ENCODE peak calls at places on chromosome 17, in seven cellular contexts. Y is AG04450, N is DND-41, B is esophagus squamous epithelium, S is foreskin fibroblast, T is left lung, R is A549. O is an unnamed sample.

GRCh38 chr17:35432176-35433074 is at the start of gene SLFN12:
- DNase-seq in Y (peak; percentile 95), N (peak; percentile 61), B (no peak), S (peak; percentile 91), T (no peak), R (no peak), O (peak; percentile 47)

GRCh38 chr17:81094744-81095607 is 60.0 kb downstream of the BAIAP2 start:
- DNase-seq in Y (peak; percentile 98), N (peak; percentile 99), B (no peak), S (peak; percentile 99), T (peak; percentile 88), R (peak; percentile 91), O (no peak)

GRCh38 chr17:72370819-72371218 is 250.0 kb downstream of the SOX9 start:
- DNase-seq in Y (peak; percentile 64), N (no peak), B (no peak), S (peak; percentile 73), T (no peak), R (peak; percentile 54), O (no peak)

GRCh38 chr17:80164185-80164584 is 5.6 kb upstream of the CARD14 start:
- DNase-seq in Y (no peak), N (no peak), B (no peak), S (no peak), T (no peak), R (no peak), O (no peak)

GRCh38 chr17:76700627-76701470 is 9.9 kb downstream of the MXRA7 start:
- DNase-seq in Y (peak; percentile 57), N (peak; percentile 18), B (no peak), S (peak; percentile 81), T (no peak), R (no peak), O (no peak)

GRCh38 chr17:57027852-57028251 is 49.9 kb downstream of the SCPEP1 start:
- DNase-seq in Y (no peak), N (no peak), B (no peak), S (no peak), T (no peak), R (no peak), O (no peak)

GRCh38 chr17:38579934-38580333 is 25.8 kb downstream of the SRCIN1 start:
- DNase-seq in Y (no peak), N (peak; percentile 20), B (no peak), S (peak; percentile 13), T (no peak), R (peak; percentile 68), O (no peak)

GRCh38 chr17:48624544-48625501 is 1.3 kb downstream of the HOXB9 start:
- DNase-seq in Y (no peak), N (no peak), B (no peak), S (no peak), T (no peak), R (peak; percentile 50), O (no peak)

GRCh38 chr17:49110504-49110903 is 22.1 kb upstream of the B4GALNT2 start:
- DNase-seq in Y (no peak), N (no peak), B (no peak), S (no peak), T (no peak), R (peak; percentile 31), O (no peak)

GRCh38 chr17:4724655-4725054 is 6.6 kb upstream of the MED11 start:
- DNase-seq in Y (no peak), N (no peak), B (no peak), S (no peak), T (no peak), R (no peak), O (no peak)

GRCh38 chr17:41989702-41990419 is 23.3 kb downstream of the CNP start:
- DNase-seq in Y (no peak), N (no peak), B (no peak), S (no peak), T (peak; percentile 2), R (no peak), O (no peak)

GRCh38 chr17:66518677-66519076 is 216.3 kb downstream of the PRKCA start:
- DNase-seq in Y (no peak), N (no peak), B (no peak), S (no peak), T (no peak), R (no peak), O (no peak)

GRCh38 chr17:69485901-69486643 is 71.6 kb downstream of the MAP2K6 start:
- DNase-seq in Y (no peak), N (no peak), B (no peak), S (no peak), T (no peak), R (peak; percentile 19), O (no peak)

GRCh38 chr17:82870541-82870940 is 30.7 kb upstream of the ZNF750 start:
- DNase-seq in Y (no peak), N (no peak), B (no peak), S (no peak), T (peak; percentile 49), R (no peak), O (no peak)

GRCh38 chr17:56125830-56126819 is 27.1 kb upstream of the ANKFN1 start:
- DNase-seq in Y (peak; percentile 30), N (peak; percentile 61), B (no peak), S (peak; percentile 56), T (no peak), R (peak; percentile 52), O (no peak)

GRCh38 chr17:45977976-45978626 is 20.9 kb upstream of the STH start:
- DNase-seq in Y (no peak), N (no peak), B (no peak), S (no peak), T (no peak), R (no peak), O (no peak)

GRCh38 chr17:56913867-56914640 is at the start of gene TRIM25:
- DNase-seq in Y (peak; percentile 55), N (peak; percentile 94), B (peak; percentile 68), S (peak; percentile 96), T (peak; percentile 98), R (peak; percentile 93), O (peak; percentile 64)

GRCh38 chr17:79630821-79631639 is 20.2 kb upstream of the RBFOX3 start:
- DNase-seq in Y (no peak), N (peak; percentile 0), B (no peak), S (no peak), T (no peak), R (no peak), O (no peak)

GRCh38 chr17:65055708-65056638 is 567 bp downstream of the GNA13 start:
- DNase-seq in Y (no peak), N (peak; percentile 57), B (no peak), S (peak; percentile 35), T (peak; percentile 90), R (peak; percentile 65), O (no peak)

GRCh38 chr17:72387487-72387886 is 266.7 kb downstream of the SOX9 start:
- DNase-seq in Y (peak; percentile 84), N (no peak), B (no peak), S (peak; percentile 86), T (no peak), R (peak; percentile 63), O (no peak)

GRCh38 chr17:78133179-78133951 is 2.8 kb downstream of the TMC8 start:
- DNase-seq in Y (no peak), N (no peak), B (no peak), S (no peak), T (peak; percentile 75), R (no peak), O (no peak)

GRCh38 chr17:43416998-43417891 is 18.5 kb downstream of the ARL4D start:
- DNase-seq in Y (no peak), N (no peak), B (no peak), S (peak; percentile 64), T (no peak), R (peak; percentile 40), O (no peak)

GRCh38 chr17:82424001-82424862 is 5.8 kb upstream of the OGFOD3 start:
- DNase-seq in Y (no peak), N (peak; percentile 61), B (no peak), S (peak; percentile 33), T (no peak), R (peak; percentile 60), O (no peak)

GRCh38 chr17:47914296-47914948 is 18.4 kb downstream of the SP2 start:
- DNase-seq in Y (no peak), N (no peak), B (no peak), S (no peak), T (no peak), R (no peak), O (no peak)

GRCh38 chr17:48678141-48678971 is 44.0 kb downstream of the PRAC1 start:
- DNase-seq in Y (no peak), N (peak; percentile 62), B (no peak), S (peak; percentile 21), T (peak; percentile 89), R (peak; percentile 74), O (no peak)

GRCh38 chr17:77325826-77326581 is 185.2 kb downstream of the SEC14L1 start:
- DNase-seq in Y (no peak), N (peak; percentile 37), B (no peak), S (no peak), T (peak; percentile 74), R (no peak), O (no peak)

GRCh38 chr17:32822996-32823395 is 53.9 kb downstream of the MYO1D start:
- DNase-seq in Y (no peak), N (no peak), B (no peak), S (no peak), T (no peak), R (no peak), O (no peak)
- H3K4me3 ChIP-seq in Y (no peak overlapping the region), N (no peak overlapping the region), B (peak overlapping the region; percentile 39), S (no peak overlapping the region), T (peak overlapping the region; percentile 13), R (peak overlapping the region; percentile 66), O (peak overlapping the region; percentile 47)

DNA sequence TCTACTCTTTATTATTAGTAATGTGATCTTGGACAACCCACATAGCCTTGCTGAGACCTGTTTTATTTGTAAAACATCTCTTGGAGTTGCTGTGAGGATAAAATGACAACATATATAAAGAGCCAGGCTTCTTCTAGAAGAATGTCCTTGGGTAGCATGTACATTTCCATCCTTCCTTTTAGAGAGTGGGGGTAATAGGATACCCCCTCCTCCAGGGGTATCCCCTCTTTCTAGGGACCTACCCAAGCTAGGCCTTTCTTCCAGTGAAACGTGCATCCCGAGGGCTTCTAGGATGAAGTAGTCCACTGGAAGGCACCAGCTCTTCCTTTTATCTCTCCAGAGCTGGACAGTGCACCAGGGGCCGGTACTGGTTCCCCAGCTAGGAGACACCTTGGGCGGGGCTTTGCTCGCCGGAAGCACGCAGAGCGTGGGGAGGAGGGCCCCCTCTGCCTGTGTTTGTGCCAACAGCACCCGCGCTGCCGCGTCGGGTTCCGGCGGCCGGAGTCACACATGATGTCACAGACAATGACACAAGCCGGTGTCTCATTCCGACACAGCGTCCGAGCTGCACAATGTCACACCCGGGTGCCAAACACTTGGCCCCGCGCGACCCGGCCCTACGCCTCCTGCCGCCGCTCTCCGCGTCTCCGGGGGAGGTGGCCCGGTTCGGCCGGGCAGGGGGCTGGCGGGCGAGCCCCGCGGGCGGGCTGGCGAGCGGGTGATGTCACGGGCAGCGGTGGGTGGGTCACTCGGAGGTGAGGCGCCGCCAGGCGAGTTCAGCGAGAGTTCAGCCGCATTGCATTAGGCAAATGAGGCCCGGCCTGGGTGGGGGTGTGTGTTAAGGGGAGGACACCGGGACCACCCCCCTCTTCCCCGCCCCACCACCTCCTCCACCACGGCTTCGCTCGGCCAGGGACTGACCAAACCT is 23.4 kb downstream of the GJD3 start:
- DNase-seq in Y (no peak), N (peak; percentile 57), B (peak; percentile 70), S (peak; percentile 75), T (peak; percentile 99), R (peak; percentile 93), O (peak; percentile 49)
- TF ChIP-seq CTCF in Y (no peak), N (no peak), B (no peak), S (no peak), T (no peak), R (no peak), O (peak; percentile 16)

GRCh38 chr17:17749025-17749772 is 67.9 kb downstream of the RAI1 start:
- DNase-seq in Y (no peak), N (no peak), B (no peak), S (no peak), T (no peak), R (no peak), O (no peak)
- H3K4me3 ChIP-seq in Y (no peak overlapping the region), N (no peak overlapping the region), B (no peak overlapping the region), S (no peak overlapping the region), T (no peak overlapping the region), R (no peak overlapping the region), O (peak overlapping the region; percentile 53)

GRCh38 chr17:40035162-40035559 is 19.0 kb downstream of the MED24 start:
- DNase-seq in Y (no peak), N (no peak), B (no peak), S (peak; percentile 55), T (no peak), R (peak; percentile 60), O (no peak)
- TF ChIP-seq CTCF in Y (peak; percentile 72), N (peak; percentile 64), B (no peak), S (peak; percentile 64), T (no peak), R (peak; percentile 61), O (peak; percentile 39)